ENCODE peak calls at places on chromosomes 2 and 18, in five cellular contexts. One of them, this sample, is unnamed. For H3K4me1, the result is how much of the 10 kb centered on the place peaks cover.

GRCh38 chr18:48326901-48327675 is 82.1 kb downstream of the ZBTB7C start:
- DNase-seq in spleen: peak
- DNase-seq in cardiac muscle cell: peak
- DNase-seq in left ventricle myocardium inferior: no peak
- DNase-seq in endothelial cell of umbilical vein: no peak
- DNase-seq in this sample: peak

GRCh38 chr2:19685713-19686112 is 216.1 kb downstream of the TTC32 start:
- DNase-seq in left ventricle myocardium inferior: no peak
- DNase-seq in spleen: no peak
- DNase-seq in endothelial cell of umbilical vein: no peak
- DNase-seq in cardiac muscle cell: no peak
- DNase-seq in this sample: no peak

GRCh38 chr2:118477111-118477517 is 370.3 kb downstream of the EN1 start:
- DNase-seq in cardiac muscle cell: no peak
- DNase-seq in left ventricle myocardium inferior: no peak
- DNase-seq in endothelial cell of umbilical vein: no peak
- DNase-seq in spleen: no peak
- DNase-seq in this sample: no peak

GRCh38 chr2:16139663-16140610 is 199.6 kb downstream of the MYCN start:
- DNase-seq in endothelial cell of umbilical vein: no peak
- DNase-seq in cardiac muscle cell: no peak
- DNase-seq in left ventricle myocardium inferior: no peak
- DNase-seq in spleen: no peak
- DNase-seq in this sample: no peak

GRCh38 chr2:166675553-166675952 is 181.5 kb upstream of the SCN7A start:
- DNase-seq in endothelial cell of umbilical vein: no peak
- DNase-seq in cardiac muscle cell: no peak
- DNase-seq in left ventricle myocardium inferior: no peak
- DNase-seq in spleen: no peak
- DNase-seq in this sample: no peak

GRCh38 chr2:26284132-26284531 is 39.4 kb downstream of the HADHB start:
- DNase-seq in cardiac muscle cell: peak
- DNase-seq in left ventricle myocardium inferior: no peak
- DNase-seq in endothelial cell of umbilical vein: no peak
- DNase-seq in spleen: no peak
- DNase-seq in this sample: no peak

GRCh38 chr2:7363906-7364305 is 446.7 kb downstream of the RNF144A start:
- DNase-seq in endothelial cell of umbilical vein: no peak
- DNase-seq in left ventricle myocardium inferior: no peak
- DNase-seq in spleen: no peak
- DNase-seq in cardiac muscle cell: no peak
- DNase-seq in this sample: no peak

GRCh38 chr2:219987830-219988229 is 360.4 kb downstream of the SLC4A3 start:
- DNase-seq in endothelial cell of umbilical vein: no peak
- DNase-seq in spleen: no peak
- DNase-seq in cardiac muscle cell: peak
- DNase-seq in left ventricle myocardium inferior: no peak
- DNase-seq in this sample: no peak

GRCh38 chr18:24009651-24010333 is 4.8 kb upstream of the TTC39C start:
- DNase-seq in left ventricle myocardium inferior: no peak
- DNase-seq in cardiac muscle cell: no peak
- DNase-seq in endothelial cell of umbilical vein: no peak
- DNase-seq in spleen: no peak
- DNase-seq in this sample: no peak

GRCh38 chr18:24011095-24011917 is 3.2 kb upstream of the TTC39C start:
- DNase-seq in spleen: no peak
- DNase-seq in cardiac muscle cell: no peak
- DNase-seq in endothelial cell of umbilical vein: no peak
- DNase-seq in left ventricle myocardium inferior: no peak
- DNase-seq in this sample: no peak

GRCh38 chr18:24009246-24009645 is 5.3 kb upstream of the TTC39C start:
- DNase-seq in endothelial cell of umbilical vein: no peak
- DNase-seq in spleen: no peak
- DNase-seq in cardiac muscle cell: no peak
- DNase-seq in left ventricle myocardium inferior: no peak
- DNase-seq in this sample: no peak

GRCh38 chr18:24013061-24013460 is 1.5 kb upstream of the TTC39C start:
- DNase-seq in endothelial cell of umbilical vein: no peak
- DNase-seq in left ventricle myocardium inferior: no peak
- DNase-seq in cardiac muscle cell: no peak
- DNase-seq in spleen: no peak
- DNase-seq in this sample: no peak

DNA sequence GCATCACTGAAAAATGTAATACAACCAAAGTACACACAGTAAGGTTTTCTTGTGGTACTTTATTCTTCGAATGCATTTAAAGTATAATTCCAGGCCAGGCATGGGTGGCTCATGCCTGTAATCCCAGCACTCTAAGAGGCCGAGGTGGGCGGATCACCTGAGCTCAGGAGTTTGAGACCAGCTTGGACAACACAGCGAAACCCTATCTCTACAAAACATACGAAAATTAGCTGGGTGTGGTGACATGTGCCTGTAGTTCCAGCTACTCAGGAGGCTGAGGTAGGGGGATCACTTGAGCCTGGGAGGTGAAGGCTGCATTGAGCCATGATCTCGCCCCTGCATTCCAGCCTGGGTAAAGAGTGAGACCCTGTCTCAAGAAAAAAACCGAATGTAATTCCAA is 3.9 kb upstream of the TTC39C start:
- DNase-seq in endothelial cell of umbilical vein: no peak
- DNase-seq in spleen: no peak
- DNase-seq in left ventricle myocardium inferior: no peak
- DNase-seq in cardiac muscle cell: no peak
- DNase-seq in this sample: no peak
- H3K4me1 ChIP-seq in endothelial cell of umbilical vein: under half
- H3K4me1 ChIP-seq in spleen: half or more
- H3K4me1 ChIP-seq in left ventricle myocardium inferior: under half
- H3K4me1 ChIP-seq in cardiac muscle cell: under half
- H3K4me1 ChIP-seq in this sample: under half

GRCh38 chr2:69585855-69586560 is 57.5 kb downstream of the AAK1 start:
- DNase-seq in spleen: no peak
- DNase-seq in left ventricle myocardium inferior: no peak
- DNase-seq in cardiac muscle cell: no peak
- DNase-seq in endothelial cell of umbilical vein: no peak
- DNase-seq in this sample: no peak
- H3K4me1 ChIP-seq in spleen: under half
- H3K4me1 ChIP-seq in left ventricle myocardium inferior: half or more
- H3K4me1 ChIP-seq in cardiac muscle cell: under half
- H3K4me1 ChIP-seq in endothelial cell of umbilical vein: under half
- H3K4me1 ChIP-seq in this sample: under half

GRCh38 chr2:162890690-162891311 is 52.2 kb upstream of the KCNH7 start:
- DNase-seq in endothelial cell of umbilical vein: peak
- DNase-seq in left ventricle myocardium inferior: no peak
- DNase-seq in cardiac muscle cell: peak
- DNase-seq in spleen: no peak
- DNase-seq in this sample: no peak
- H3K4me1 ChIP-seq in endothelial cell of umbilical vein: under half
- H3K4me1 ChIP-seq in left ventricle myocardium inferior: under half
- H3K4me1 ChIP-seq in cardiac muscle cell: under half
- H3K4me1 ChIP-seq in spleen: under half
- H3K4me1 ChIP-seq in this sample: under half

DNA sequence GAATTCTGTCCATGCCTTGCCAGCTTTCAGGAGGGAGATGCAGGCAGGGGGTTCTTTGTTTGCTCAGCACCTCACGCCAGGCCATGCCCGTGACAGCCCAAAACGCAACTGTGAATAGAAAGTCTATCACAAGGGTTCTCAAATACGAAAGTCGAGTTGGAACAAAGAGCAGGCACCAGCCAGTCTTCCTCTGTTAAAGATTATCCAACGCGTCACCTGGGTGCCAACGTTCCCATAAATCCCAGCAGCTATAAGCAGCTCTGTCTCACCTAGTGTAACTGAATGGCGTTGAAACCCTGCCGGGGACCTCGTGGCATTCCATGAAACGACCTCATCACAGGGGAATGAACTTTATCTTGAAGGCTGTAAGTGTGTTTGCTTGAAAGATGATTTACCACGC is 84.8 kb upstream of the GATA6 start:
- DNase-seq in cardiac muscle cell: no peak
- DNase-seq in endothelial cell of umbilical vein: no peak
- DNase-seq in spleen: no peak
- DNase-seq in left ventricle myocardium inferior: peak
- DNase-seq in this sample: no peak
- H3K4me1 ChIP-seq in cardiac muscle cell: under half
- H3K4me1 ChIP-seq in endothelial cell of umbilical vein: under half
- H3K4me1 ChIP-seq in spleen: under half
- H3K4me1 ChIP-seq in left ventricle myocardium inferior: under half
- H3K4me1 ChIP-seq in this sample: under half

DNA sequence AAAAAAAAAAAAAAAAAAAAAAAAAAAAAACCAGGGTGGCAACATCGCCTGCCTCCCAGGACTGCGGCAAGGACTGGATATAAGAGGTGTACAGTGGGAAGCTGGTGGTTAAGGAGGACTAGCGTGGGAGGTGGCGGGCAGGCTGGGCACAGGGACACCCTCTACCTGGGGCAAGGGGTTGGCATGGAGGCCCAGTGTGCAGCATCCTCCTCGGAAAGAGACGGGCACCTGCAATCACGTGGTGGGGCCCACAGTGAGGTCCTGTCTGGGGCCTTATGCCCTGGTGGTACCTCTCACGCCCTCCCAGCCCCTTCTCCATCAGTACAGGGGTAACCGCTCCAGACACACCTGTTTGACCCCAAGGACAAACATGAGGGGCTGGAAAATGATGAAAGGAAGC is 27.9 kb downstream of the PXDN start:
- DNase-seq in left ventricle myocardium inferior: no peak
- DNase-seq in cardiac muscle cell: no peak
- DNase-seq in endothelial cell of umbilical vein: no peak
- DNase-seq in spleen: no peak
- DNase-seq in this sample: no peak
- H3K4me1 ChIP-seq in left ventricle myocardium inferior: half or more
- H3K4me1 ChIP-seq in cardiac muscle cell: under half
- H3K4me1 ChIP-seq in endothelial cell of umbilical vein: under half
- H3K4me1 ChIP-seq in spleen: half or more
- H3K4me1 ChIP-seq in this sample: under half

DNA sequence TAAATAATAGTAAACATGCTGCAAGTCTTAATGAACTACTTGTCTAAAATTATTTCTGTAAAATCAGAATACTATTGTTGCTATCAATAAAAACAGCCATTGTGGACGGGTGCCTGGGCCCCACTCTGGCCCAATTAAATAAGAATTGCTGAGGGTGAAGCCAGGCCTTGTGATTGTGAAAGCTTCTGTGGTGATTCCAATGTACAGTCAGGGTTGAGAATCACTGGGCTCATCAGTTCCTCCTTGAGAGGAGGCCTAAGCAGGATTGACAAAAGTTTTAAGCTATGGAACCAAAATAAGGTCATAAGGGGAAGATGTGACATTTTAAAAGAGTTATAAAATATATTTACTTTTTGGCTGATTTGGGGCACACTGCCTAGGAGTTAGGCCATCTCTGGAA is 14.3 kb upstream of the MYO3B start:
- DNase-seq in cardiac muscle cell: no peak
- DNase-seq in left ventricle myocardium inferior: no peak
- DNase-seq in spleen: no peak
- DNase-seq in endothelial cell of umbilical vein: no peak
- DNase-seq in this sample: no peak
- H3K4me1 ChIP-seq in cardiac muscle cell: under half
- H3K4me1 ChIP-seq in left ventricle myocardium inferior: under half
- H3K4me1 ChIP-seq in spleen: under half
- H3K4me1 ChIP-seq in endothelial cell of umbilical vein: under half
- H3K4me1 ChIP-seq in this sample: under half

This sample was measured in upper lobe of right lung.